ENCODE peak calls at places on chromosomes 12 and 14, in six cellular contexts. D, E, J, P, O and A are unnamed samples.
A peak's percentile ranks its signal among the peaks of the same experiment; 100 is the strongest.

GRCh38 chr12:89556976-89557375 is 31.1 kb upstream of the POC1B start:
- DNase-seq in E (no peak), O (peak; percentile 53), J (peak; percentile 23), P (no peak), D (no peak), A (no peak)

GRCh38 chr12:10214877-10215267 is 2.2 kb downstream of the GABARAPL1 start:
- DNase-seq in D (no peak), J (no peak), O (no peak), P (no peak), E (peak; percentile 8), A (peak; percentile 29)

GRCh38 chr12:93497456-93497855 is 30.1 kb downstream of the MRPL42 start:
- DNase-seq in O (no peak), D (no peak), P (no peak), J (no peak), E (no peak), A (no peak)

GRCh38 chr14:91870001-91870400 is 2.7 kb upstream of the TC2N start:
- DNase-seq in P (no peak), J (no peak), D (no peak), E (no peak), O (peak; percentile 59), A (no peak)

GRCh38 chr14:67413806-67414769 is 2.1 kb upstream of the PLEK2 start:
- DNase-seq in J (peak; percentile 88), E (peak; percentile 63), O (peak; percentile 95), D (no peak), P (no peak), A (peak; percentile 58)

GRCh38 chr12:8936735-8937134 is 12.7 kb downstream of the M6PR start:
- DNase-seq in E (no peak), D (no peak), O (no peak), J (no peak), P (no peak), A (no peak)

GRCh38 chr12:81070846-81071245 is 7.0 kb upstream of the ACSS3 start:
- DNase-seq in E (no peak), D (no peak), J (no peak), O (no peak), P (no peak), A (no peak)

GRCh38 chr14:59245809-59246295 is 57.4 kb downstream of the DAAM1 start:
- DNase-seq in E (no peak), D (no peak), O (no peak), J (no peak), P (no peak), A (no peak)

GRCh38 chr12:63805704-63806672 is 26.3 kb downstream of the RXYLT1 start:
- DNase-seq in O (peak; percentile 65), J (no peak), D (no peak), P (no peak), E (no peak), A (no peak)

DNA sequence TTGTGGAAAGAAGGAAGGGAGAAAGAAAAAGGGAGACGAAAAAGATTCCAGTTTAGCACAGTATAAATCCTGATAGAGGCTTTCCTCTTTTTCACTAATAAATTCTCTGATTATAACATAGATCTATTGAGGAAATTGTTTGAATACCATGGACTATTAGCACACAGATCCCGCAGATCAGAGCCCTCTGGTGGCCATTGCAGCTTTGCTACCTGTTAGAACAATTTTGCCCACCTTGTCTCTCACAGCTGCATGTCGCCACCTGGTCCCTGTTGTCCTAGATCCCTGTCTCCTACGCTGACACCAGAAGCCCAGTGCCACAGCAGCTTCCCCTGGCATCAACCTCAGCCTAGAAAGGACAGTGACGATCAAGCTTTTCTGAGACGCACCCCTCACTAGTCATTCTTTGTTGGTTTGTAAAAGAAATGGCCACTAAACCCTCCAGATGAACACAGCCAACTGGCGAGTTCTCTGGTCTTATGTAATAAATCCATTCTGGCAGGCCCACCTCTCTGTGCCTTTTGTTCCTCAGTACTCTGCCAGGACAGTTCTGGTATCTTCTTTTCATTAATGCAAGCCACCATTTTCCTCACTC is 9.9 kb downstream of the GPHB5 start:
- DNase-seq in J (peak; percentile 29), E (peak; percentile 8), O (peak; percentile 55), D (no peak), P (no peak), A (peak; percentile 47)
- TF ChIP-seq CTCF in J (peak; percentile 51), E (peak; percentile 60), O (peak; percentile 82), D (no peak), P (no peak), A (peak; percentile 71)

GRCh38 chr12:12786371-12786715 is 884 bp downstream of the APOLD1 start:
- DNase-seq in P (no peak), J (no peak), D (no peak), E (peak; percentile 17), O (no peak), A (no peak)

GRCh38 chr12:12788131-12788530 is 2.7 kb downstream of the APOLD1 start:
- DNase-seq in D (no peak), O (no peak), P (no peak), J (peak; percentile 16), E (no peak), A (no peak)

GRCh38 chr12:12786716-12787601 is 1.5 kb downstream of the APOLD1 start:
- DNase-seq in P (peak; percentile 95), J (peak; percentile 81), E (peak; percentile 81), D (peak; percentile 73), O (peak; percentile 77), A (peak; percentile 85)

GRCh38 chr12:12790956-12791355 is 5.5 kb downstream of the APOLD1 start:
- DNase-seq in D (no peak), J (no peak), O (no peak), E (no peak), P (no peak), A (no peak)

DNA sequence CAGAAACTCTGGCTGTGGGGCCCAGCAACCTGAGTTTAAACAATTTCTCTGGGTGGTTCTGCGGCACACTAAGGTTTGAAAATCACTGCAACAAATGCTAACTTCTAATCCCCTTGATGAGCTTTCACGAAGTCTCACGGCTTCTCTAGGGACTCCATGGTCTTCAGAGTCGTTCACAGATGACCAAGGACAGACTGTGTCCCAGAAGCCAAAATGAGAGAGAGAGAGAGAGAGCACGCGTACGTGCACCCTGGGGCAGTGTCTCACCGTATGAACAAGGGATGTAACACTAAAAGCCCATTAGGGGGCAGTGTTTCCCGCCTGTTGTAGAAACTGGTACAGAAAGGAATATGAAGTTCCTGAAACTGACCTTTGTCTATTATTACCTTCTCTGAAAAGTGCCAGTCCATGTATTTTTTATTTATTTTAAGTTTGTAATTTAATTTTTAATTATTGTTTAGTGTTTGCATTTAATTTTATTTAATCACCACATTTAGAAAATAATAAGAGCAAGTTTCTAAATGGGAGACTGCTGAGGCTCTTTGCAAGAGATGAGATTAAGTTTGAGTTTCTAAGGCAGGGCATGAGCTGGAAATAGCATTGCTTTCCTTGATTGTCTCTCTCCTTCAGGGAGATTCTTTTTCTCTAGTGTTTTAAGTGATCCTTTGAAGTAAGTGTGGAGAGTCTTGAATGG is 3.4 kb downstream of the APOLD1 start:
- DNase-seq in J (peak; percentile 82), O (peak; percentile 85), E (peak; percentile 76), P (no peak), D (no peak), A (peak; percentile 88)
- TF ChIP-seq CTCF in J (peak; percentile 81), O (peak; percentile 63), E (peak; percentile 77), P (peak; percentile 80), D (peak; percentile 20), A (peak; percentile 68)

GRCh38 chr14:31825459-31825858 is 251.6 kb upstream of the ARHGAP5 start:
- DNase-seq in P (no peak), O (no peak), D (no peak), J (no peak), E (no peak), A (no peak)
- TF ChIP-seq CTCF in P (no peak), O (no peak), D (no peak), J (no peak), E (no peak), A (no peak)

GRCh38 chr14:22836301-22837058 is at the start of gene MMP14:
- DNase-seq in E (peak; percentile 91), D (no peak), J (peak; percentile 89), O (peak; percentile 65), P (peak; percentile 79), A (peak; percentile 91)
- TF ChIP-seq CTCF in E (peak; percentile 65), D (no peak), J (peak; percentile 68), O (peak; percentile 42), P (peak; percentile 7), A (peak; percentile 52)

GRCh38 chr14:73935666-73936065 is 14.2 kb downstream of the FAM161B start:
- DNase-seq in O (peak; percentile 63), J (no peak), P (no peak), D (no peak), E (no peak), A (peak; percentile 26)
- TF ChIP-seq CTCF in O (peak; percentile 56), J (peak; percentile 31), P (no peak), D (no peak), E (peak; percentile 40), A (peak; percentile 36)